ENCODE peak calls at places on chromosome 13, in four cellular contexts. One of them, this sample, is unnamed.

GRCh38 chr13:59750860-59751259 is 412.9 kb downstream of the DIAPH3 start:
- DNase-seq in endothelial cell of umbilical vein: peak
- DNase-seq in HepG2: no peak
- DNase-seq in A549: no peak
- DNase-seq in this sample: no peak

GRCh38 chr13:51292000-51292550 is 47.4 kb upstream of the SERPINE3 start:
- DNase-seq in endothelial cell of umbilical vein: no peak
- DNase-seq in HepG2: no peak
- DNase-seq in A549: no peak
- DNase-seq in this sample: no peak

GRCh38 chr13:26991508-26992181 is 180.0 kb downstream of the USP12 start:
- DNase-seq in endothelial cell of umbilical vein: no peak
- DNase-seq in HepG2: peak
- DNase-seq in A549: peak
- DNase-seq in this sample: no peak

GRCh38 chr13:23673867-23674605 is 103.8 kb downstream of the TNFRSF19 start:
- DNase-seq in endothelial cell of umbilical vein: no peak
- DNase-seq in HepG2: no peak
- DNase-seq in A549: no peak
- DNase-seq in this sample: no peak

GRCh38 chr13:95624020-95624419 is 20.5 kb downstream of the DZIP1 start:
- DNase-seq in endothelial cell of umbilical vein: peak
- DNase-seq in HepG2: peak
- DNase-seq in A549: peak
- DNase-seq in this sample: peak

GRCh38 chr13:19794552-19795143 is 11.9 kb upstream of the PSPC1 start:
- DNase-seq in endothelial cell of umbilical vein: no peak
- DNase-seq in HepG2: no peak
- DNase-seq in A549: no peak
- DNase-seq in this sample: peak

GRCh38 chr13:99374994-99375805 is 68.0 kb upstream of the GPR183 start:
- DNase-seq in endothelial cell of umbilical vein: no peak
- DNase-seq in HepG2: no peak
- DNase-seq in A549: no peak
- DNase-seq in this sample: peak

GRCh38 chr13:113145496-113145895 is 13.0 kb upstream of the PROZ start:
- DNase-seq in endothelial cell of umbilical vein: no peak
- DNase-seq in HepG2: no peak
- DNase-seq in A549: no peak
- DNase-seq in this sample: no peak

GRCh38 chr13:34931572-34931971 is 10.5 kb upstream of the NBEA start:
- DNase-seq in endothelial cell of umbilical vein: no peak
- DNase-seq in HepG2: peak
- DNase-seq in A549: peak
- DNase-seq in this sample: peak

GRCh38 chr13:23794267-23795161 is 94.7 kb downstream of the MIPEP start:
- DNase-seq in endothelial cell of umbilical vein: peak
- DNase-seq in HepG2: no peak
- DNase-seq in A549: no peak
- DNase-seq in this sample: no peak

GRCh38 chr13:99941911-99942310 is 29.7 kb downstream of the ZIC5 start:
- DNase-seq in endothelial cell of umbilical vein: no peak
- DNase-seq in HepG2: no peak
- DNase-seq in A549: no peak
- DNase-seq in this sample: no peak

GRCh38 chr13:91368676-91369425 is 21.4 kb downstream of the MIR17HG start:
- DNase-seq in endothelial cell of umbilical vein: no peak
- DNase-seq in HepG2: no peak
- DNase-seq in A549: no peak
- DNase-seq in this sample: no peak

GRCh38 chr13:83634601-83635000 is 247.7 kb downstream of the SLITRK1 start:
- DNase-seq in endothelial cell of umbilical vein: no peak
- DNase-seq in HepG2: no peak
- DNase-seq in A549: no peak
- DNase-seq in this sample: no peak

GRCh38 chr13:87999141-87999765 is 328.1 kb downstream of the SLITRK5 start:
- DNase-seq in endothelial cell of umbilical vein: no peak
- DNase-seq in HepG2: no peak
- DNase-seq in A549: no peak
- DNase-seq in this sample: no peak

GRCh38 chr13:21675095-21676007 is 4.5 kb downstream of the FGF9 start:
- DNase-seq in endothelial cell of umbilical vein: no peak
- DNase-seq in HepG2: no peak
- DNase-seq in A549: no peak
- DNase-seq in this sample: peak

GRCh38 chr13:79936368-79937136 is 404.4 kb downstream of the SPRY2 start:
- DNase-seq in endothelial cell of umbilical vein: peak
- DNase-seq in HepG2: peak
- DNase-seq in A549: peak
- DNase-seq in this sample: no peak

GRCh38 chr13:50323440-50324070 is 308.3 kb downstream of the KCNRG start:
- DNase-seq in endothelial cell of umbilical vein: peak
- DNase-seq in HepG2: no peak
- DNase-seq in A549: no peak
- DNase-seq in this sample: no peak

GRCh38 chr13:32737111-32737571 is 150.9 kb downstream of the PDS5B start:
- DNase-seq in endothelial cell of umbilical vein: peak
- DNase-seq in HepG2: no peak
- DNase-seq in A549: no peak
- DNase-seq in this sample: no peak

GRCh38 chr13:86906458-86906857 is 764.7 kb upstream of the SLITRK5 start:
- DNase-seq in endothelial cell of umbilical vein: no peak
- DNase-seq in HepG2: no peak
- DNase-seq in A549: no peak
- DNase-seq in this sample: no peak

GRCh38 chr13:88063741-88064140 is 392.6 kb downstream of the SLITRK5 start:
- DNase-seq in endothelial cell of umbilical vein: no peak
- DNase-seq in HepG2: no peak
- DNase-seq in A549: no peak
- DNase-seq in this sample: no peak

GRCh38 chr13:96948127-96948526 is 46.1 kb downstream of the OXGR1 start:
- DNase-seq in endothelial cell of umbilical vein: no peak
- DNase-seq in HepG2: no peak
- DNase-seq in A549: no peak
- DNase-seq in this sample: no peak

GRCh38 chr13:40644838-40645620 is 21.4 kb downstream of the FOXO1 start:
- DNase-seq in endothelial cell of umbilical vein: no peak
- DNase-seq in HepG2: no peak
- DNase-seq in A549: no peak
- DNase-seq in this sample: no peak
- TF ChIP-seq MYC in endothelial cell of umbilical vein: no peak
- TF ChIP-seq MYC in HepG2: no peak
- TF ChIP-seq MYC in A549: no peak
- TF ChIP-seq MYC in this sample: no peak

GRCh38 chr13:106450991-106451390 is 84.5 kb downstream of the EFNB2 start:
- DNase-seq in endothelial cell of umbilical vein: no peak
- DNase-seq in HepG2: no peak
- DNase-seq in A549: no peak
- DNase-seq in this sample: no peak

GRCh38 chr13:106443625-106444024 is 91.8 kb downstream of the EFNB2 start:
- DNase-seq in endothelial cell of umbilical vein: no peak
- DNase-seq in HepG2: no peak
- DNase-seq in A549: no peak
- DNase-seq in this sample: no peak

GRCh38 chr13:106449096-106449495 is 86.4 kb downstream of the EFNB2 start:
- DNase-seq in endothelial cell of umbilical vein: no peak
- DNase-seq in HepG2: no peak
- DNase-seq in A549: no peak
- DNase-seq in this sample: no peak

GRCh38 chr13:106440846-106441245 is 94.6 kb downstream of the EFNB2 start:
- DNase-seq in endothelial cell of umbilical vein: peak
- DNase-seq in HepG2: no peak
- DNase-seq in A549: no peak
- DNase-seq in this sample: no peak

GRCh38 chr13:106446011-106446410 is 89.5 kb downstream of the EFNB2 start:
- DNase-seq in endothelial cell of umbilical vein: no peak
- DNase-seq in HepG2: no peak
- DNase-seq in A549: no peak
- DNase-seq in this sample: no peak
- TF ChIP-seq CTCF in endothelial cell of umbilical vein: no peak
- TF ChIP-seq CTCF in HepG2: no peak
- TF ChIP-seq CTCF in A549: no peak
- TF ChIP-seq CTCF in this sample: no peak

GRCh38 chr13:36014763-36015162 is 116.4 kb downstream of the DCLK1 start:
- DNase-seq in endothelial cell of umbilical vein: no peak
- DNase-seq in HepG2: no peak
- DNase-seq in A549: no peak
- DNase-seq in this sample: no peak
- TF ChIP-seq MYC in endothelial cell of umbilical vein: no peak
- TF ChIP-seq MYC in HepG2: no peak
- TF ChIP-seq MYC in A549: no peak
- TF ChIP-seq MYC in this sample: no peak

GRCh38 chr13:40340368-40341085 is 325.9 kb downstream of the FOXO1 start:
- DNase-seq in endothelial cell of umbilical vein: peak
- DNase-seq in HepG2: no peak
- DNase-seq in A549: peak
- DNase-seq in this sample: no peak
- TF ChIP-seq CTCF in endothelial cell of umbilical vein: no peak
- TF ChIP-seq CTCF in HepG2: no peak
- TF ChIP-seq CTCF in A549: no peak
- TF ChIP-seq CTCF in this sample: no peak

DNA sequence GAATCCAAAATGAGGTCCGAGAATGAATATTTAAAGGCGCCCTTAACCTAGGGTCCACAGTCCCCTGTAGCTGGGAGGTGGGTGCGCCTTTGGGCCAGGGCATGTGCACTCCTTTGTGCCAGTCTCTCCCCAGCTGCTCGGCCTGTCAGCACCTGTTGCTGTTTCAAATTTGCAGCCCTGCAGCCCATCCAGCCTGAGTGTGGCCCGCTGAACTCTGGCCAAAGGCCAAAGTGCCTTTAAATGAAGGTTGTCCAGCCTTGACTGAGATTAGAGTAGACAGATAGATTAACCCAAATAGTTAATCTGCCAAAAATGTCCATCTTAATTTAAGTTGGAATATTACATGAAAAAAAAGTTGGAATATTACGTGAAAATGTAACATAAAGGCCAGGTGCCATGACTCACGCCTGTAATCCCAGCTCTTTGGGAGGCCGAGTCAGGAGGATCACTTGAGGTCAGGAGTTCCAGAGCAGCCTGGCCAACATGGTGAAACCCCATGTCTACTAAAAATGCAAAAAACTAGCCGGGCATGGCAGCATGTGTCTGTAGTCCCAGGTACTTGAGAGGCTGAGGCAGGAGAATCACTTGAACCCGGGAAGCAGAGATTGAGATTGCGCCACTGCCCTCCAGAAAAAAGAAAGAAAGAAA is 25.3 kb downstream of the TPT1 start:
- DNase-seq in endothelial cell of umbilical vein: no peak
- DNase-seq in HepG2: no peak
- DNase-seq in A549: no peak
- DNase-seq in this sample: no peak
- TF ChIP-seq MYC in endothelial cell of umbilical vein: no peak
- TF ChIP-seq MYC in HepG2: peak
- TF ChIP-seq MYC in A549: no peak
- TF ChIP-seq MYC in this sample: no peak

GRCh38 chr13:25268561-25268960 is 18.7 kb downstream of the MTMR6 start:
- DNase-seq in endothelial cell of umbilical vein: no peak
- DNase-seq in HepG2: no peak
- DNase-seq in A549: no peak
- DNase-seq in this sample: no peak

GRCh38 chr13:25262261-25262660 is 25.0 kb downstream of the MTMR6 start:
- DNase-seq in endothelial cell of umbilical vein: no peak
- DNase-seq in HepG2: no peak
- DNase-seq in A549: no peak
- DNase-seq in this sample: no peak

DNA sequence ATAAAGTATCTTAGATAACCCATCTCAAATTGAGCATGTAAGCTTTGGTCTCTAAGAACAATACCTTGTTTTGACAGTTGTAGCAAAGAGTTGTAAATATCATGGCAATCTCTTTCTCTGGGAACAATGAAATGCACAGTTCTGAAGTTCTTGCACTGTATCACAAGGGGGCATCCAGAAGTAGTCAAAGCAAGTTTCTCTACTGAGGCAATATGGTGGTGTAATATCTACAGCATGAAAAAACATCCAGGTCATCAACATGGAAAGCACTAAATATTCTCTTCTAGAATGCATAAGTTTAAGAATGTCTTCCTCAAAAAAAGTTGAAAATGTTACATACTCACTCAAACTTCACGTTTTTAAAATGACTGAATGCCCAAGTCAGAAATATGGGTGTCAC is 19.6 kb downstream of the MTMR6 start:
- DNase-seq in endothelial cell of umbilical vein: peak
- DNase-seq in HepG2: no peak
- DNase-seq in A549: peak
- DNase-seq in this sample: peak
- TF ChIP-seq CTCF in endothelial cell of umbilical vein: no peak
- TF ChIP-seq CTCF in HepG2: peak
- TF ChIP-seq CTCF in A549: no peak
- TF ChIP-seq CTCF in this sample: peak

GRCh38 chr13:112119192-112120030 is 52.5 kb downstream of the SOX1 start:
- DNase-seq in endothelial cell of umbilical vein: no peak
- DNase-seq in HepG2: no peak
- DNase-seq in A549: no peak
- DNase-seq in this sample: no peak

GRCh38 chr13:112117258-112117954 is 50.5 kb downstream of the SOX1 start:
- DNase-seq in endothelial cell of umbilical vein: no peak
- DNase-seq in HepG2: no peak
- DNase-seq in A549: no peak
- DNase-seq in this sample: no peak

GRCh38 chr13:112120031-112120373 is 53.1 kb downstream of the SOX1 start:
- DNase-seq in endothelial cell of umbilical vein: no peak
- DNase-seq in HepG2: no peak
- DNase-seq in A549: no peak
- DNase-seq in this sample: no peak

GRCh38 chr13:112117955-112118302 is 51.0 kb downstream of the SOX1 start:
- DNase-seq in endothelial cell of umbilical vein: no peak
- DNase-seq in HepG2: no peak
- DNase-seq in A549: no peak
- DNase-seq in this sample: no peak

DNA sequence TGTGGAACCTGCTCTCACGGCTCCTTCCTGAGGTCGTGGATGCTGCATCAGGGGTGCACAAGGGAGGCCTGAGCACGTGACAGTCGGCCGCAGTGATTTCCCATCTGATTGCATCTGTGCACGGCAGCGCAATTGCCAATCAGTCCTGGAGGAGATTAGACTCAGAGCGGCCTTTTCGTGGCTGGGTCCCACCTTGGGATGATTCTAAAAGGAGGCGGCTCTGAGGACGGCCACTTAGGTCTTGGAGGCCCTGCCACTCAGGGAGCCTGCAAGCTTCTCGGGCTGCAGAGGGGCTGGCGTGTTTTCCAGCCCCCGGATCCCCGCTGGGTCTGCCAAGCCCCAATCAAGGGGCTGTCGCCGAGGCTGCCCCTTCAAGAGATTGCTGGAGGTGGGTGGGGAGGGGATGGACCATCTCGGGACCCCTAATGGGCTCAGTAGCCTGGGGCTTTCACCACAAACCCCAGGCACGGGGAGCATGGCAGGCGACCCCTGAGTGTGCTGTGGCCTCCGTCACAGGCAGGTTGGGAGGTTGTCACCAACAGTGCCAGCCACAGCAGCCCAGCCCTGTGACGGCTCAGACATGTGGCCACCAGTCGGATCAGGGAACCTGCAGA is 51.6 kb downstream of the SOX1 start:
- DNase-seq in endothelial cell of umbilical vein: no peak
- DNase-seq in HepG2: no peak
- DNase-seq in A549: no peak
- DNase-seq in this sample: no peak
- TF ChIP-seq MYC in endothelial cell of umbilical vein: no peak
- TF ChIP-seq MYC in HepG2: no peak
- TF ChIP-seq MYC in A549: no peak
- TF ChIP-seq MYC in this sample: no peak

This sample was measured in NB4.